ENCODE peak calls at places on chromosomes 4 and X, in nine cellular contexts. W, D, S, I, V, Q, U, B and X are unnamed samples.

GRCh38 chr4:128538111-128538882 is 250.7 kb upstream of the PGRMC2 start:
- DNase-seq in W (no peak), D (no peak), S (no peak), I (no peak), V (no peak), Q (no peak), U (no peak), B (no peak), X (no peak)

GRCh38 chrX:40418413-40419195 is 162.2 kb upstream of the ATP6AP2 start:
- DNase-seq in W (no peak), D (no peak), S (peak; percentile 28), I (no peak), V (peak; percentile 35), Q (no peak), U (no peak), B (no peak), X (no peak)

GRCh38 chr4:67928547-67928946 is 34.7 kb downstream of the TMPRSS11A start:
- DNase-seq in W (peak; percentile 9), D (no peak), S (no peak), I (no peak), V (no peak), Q (no peak), U (no peak), B (peak; percentile 7), X (no peak)

GRCh38 chr4:108029321-108029720 is 39.6 kb downstream of the HADH start:
- DNase-seq in W (no peak), D (no peak), S (no peak), I (no peak), V (no peak), Q (no peak), U (no peak), B (no peak), X (no peak)

GRCh38 chrX:115362334-115363095 is 73.0 kb downstream of the LUZP4 start:
- DNase-seq in W (no peak), D (no peak), S (no peak), I (no peak), V (no peak), Q (no peak), U (no peak), B (no peak), X (no peak)

GRCh38 chr4:56264861-56265260 is 122.4 kb downstream of the AASDH start:
- DNase-seq in W (no peak), D (no peak), S (no peak), I (no peak), V (no peak), Q (no peak), U (no peak), B (no peak), X (no peak)

GRCh38 chr4:10203851-10204250 is 87.3 kb upstream of the WDR1 start:
- DNase-seq in W (peak; percentile 88), D (no peak), S (no peak), I (no peak), V (peak; percentile 0), Q (no peak), U (no peak), B (no peak), X (no peak)

GRCh38 chr4:184282251-184282713 is 64.6 kb upstream of the ENPP6 start:
- DNase-seq in W (no peak), D (peak; percentile 86), S (peak; percentile 60), I (peak; percentile 63), V (no peak), Q (no peak), U (no peak), B (no peak), X (no peak)

GRCh38 chr4:925171-925570 is 6.9 kb downstream of the GAK start:
- DNase-seq in W (no peak), D (peak; percentile 71), S (no peak), I (no peak), V (no peak), Q (peak; percentile 25), U (peak; percentile 54), B (no peak), X (no peak)

GRCh38 chr4:84498203-84499026 is 677 bp downstream of the NKX6-1 start:
- DNase-seq in W (no peak), D (no peak), S (no peak), I (no peak), V (no peak), Q (peak; percentile 46), U (no peak), B (peak; percentile 8), X (no peak)

GRCh38 chr4:128275351-128275750 is 12.3 kb downstream of the PGRMC2 start:
- DNase-seq in W (no peak), D (no peak), S (no peak), I (no peak), V (no peak), Q (no peak), U (no peak), B (no peak), X (no peak)

GRCh38 chrX:86021652-86022289 is 25.6 kb downstream of the CHM start:
- DNase-seq in W (no peak), D (no peak), S (no peak), I (no peak), V (no peak), Q (no peak), U (no peak), B (no peak), X (no peak)

GRCh38 chr4:182170417-182170935 is 72.7 kb upstream of the TENM3 start:
- DNase-seq in W (no peak), D (no peak), S (no peak), I (no peak), V (no peak), Q (no peak), U (no peak), B (no peak), X (no peak)

GRCh38 chr4:113835005-113835404 is 73.5 kb upstream of the CAMK2D start:
- DNase-seq in W (no peak), D (no peak), S (no peak), I (no peak), V (no peak), Q (no peak), U (no peak), B (no peak), X (no peak)

GRCh38 chr4:169383724-169384123 is 113.0 kb upstream of the SH3RF1 start:
- DNase-seq in W (no peak), D (no peak), S (no peak), I (no peak), V (no peak), Q (no peak), U (no peak), B (no peak), X (no peak)

GRCh38 chrX:30610050-30610449 is 32.5 kb upstream of the TASL start:
- DNase-seq in W (no peak), D (no peak), S (no peak), I (no peak), V (no peak), Q (no peak), U (no peak), B (no peak), X (no peak)

GRCh38 chrX:141469469-141469868 is 115.1 kb downstream of the SPANXA1 start:
- DNase-seq in W (no peak), D (no peak), S (no peak), I (no peak), V (no peak), Q (no peak), U (no peak), B (no peak), X (no peak)

GRCh38 chr4:39490322-39490721 is 31.5 kb downstream of the LIAS start:
- DNase-seq in W (no peak), D (no peak), S (no peak), I (no peak), V (no peak), Q (no peak), U (no peak), B (no peak), X (no peak)

GRCh38 chr4:155564086-155564485 is 102.6 kb upstream of the GUCY1A1 start:
- DNase-seq in W (no peak), D (no peak), S (no peak), I (no peak), V (no peak), Q (no peak), U (no peak), B (no peak), X (no peak)

DNA sequence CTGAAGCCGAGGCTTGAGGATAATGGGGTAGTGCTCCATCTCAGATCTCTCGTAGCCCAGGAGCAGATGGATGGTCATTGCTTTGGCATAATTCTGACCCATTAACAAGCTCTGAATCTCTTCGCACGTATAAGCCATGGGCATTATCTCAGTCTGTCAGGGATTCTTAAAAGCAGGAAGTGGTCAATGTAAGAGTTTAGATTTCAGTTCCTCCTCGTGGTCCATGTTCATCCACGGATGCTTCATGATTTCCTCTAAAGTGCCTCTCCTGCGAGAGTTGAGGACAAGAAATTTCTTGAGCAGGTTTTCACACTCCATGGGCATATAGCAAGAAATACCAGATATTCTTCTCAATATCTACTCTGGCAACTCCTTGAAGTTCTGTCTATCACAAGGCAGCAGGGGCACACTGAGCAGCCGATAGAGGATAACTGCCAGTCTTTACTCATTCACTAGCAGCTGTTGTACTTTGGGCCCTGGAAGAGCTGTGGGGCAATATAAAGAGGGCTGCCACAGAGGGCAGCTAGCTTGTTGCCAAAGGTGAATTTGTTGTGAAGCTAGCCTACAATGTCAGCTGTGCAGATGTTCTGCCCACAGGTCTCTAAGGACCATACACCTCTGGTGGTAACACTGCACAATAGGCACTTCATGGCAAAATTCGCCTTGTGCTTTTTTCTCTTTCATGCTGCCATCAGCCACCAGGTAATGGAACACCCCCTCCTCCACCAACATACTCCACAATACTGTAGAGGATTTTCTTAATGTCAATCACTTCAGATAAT is 52.0 kb upstream of the WDR17 start:
- DNase-seq in W (no peak), D (no peak), S (no peak), I (no peak), V (peak; percentile 29), Q (no peak), U (no peak), B (no peak), X (no peak)
- TF ChIP-seq POLR2AphosphoS5 in W (no peak), D (no peak), S (no peak), I (no peak), V (no peak), Q (no peak), U (no peak), B (no peak), X (no peak)

GRCh38 chr4:15162465-15163283 is 160.4 kb downstream of the CPEB2 start:
- DNase-seq in W (peak; percentile 27), D (no peak), S (no peak), I (no peak), V (peak; percentile 22), Q (peak; percentile 49), U (no peak), B (no peak), X (no peak)
- TF ChIP-seq CTCF in W (peak; percentile 65), D (no peak), S (no peak), I (no peak), V (no peak), Q (peak; percentile 64), U (no peak), B (peak; percentile 39), X (peak; percentile 30)

DNA sequence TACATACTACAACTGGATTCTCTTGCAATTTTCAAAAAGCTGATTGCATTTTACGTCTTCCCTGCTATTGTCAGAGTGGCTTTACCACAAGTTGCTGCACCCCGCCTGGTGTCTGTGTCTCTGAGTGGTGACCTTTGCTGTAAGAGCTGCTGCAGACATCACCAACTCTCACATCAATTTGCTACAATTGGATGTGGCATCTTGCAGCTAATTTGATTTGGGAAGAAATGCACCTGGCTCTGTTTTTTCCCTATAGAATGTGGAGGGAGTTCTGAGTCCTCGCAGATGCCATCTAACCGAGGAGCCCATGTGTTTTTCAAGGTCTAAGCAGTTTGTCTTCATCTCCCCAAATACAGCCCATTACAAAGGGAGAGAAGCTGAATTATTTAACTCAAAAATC is 73.8 kb upstream of the PHOX2B start:
- DNase-seq in W (no peak), D (no peak), S (no peak), I (no peak), V (no peak), Q (peak; percentile 45), U (no peak), B (no peak), X (no peak)
- H3K27me3 ChIP-seq in W (no peaks in the 10 kb centered on the region), D (no peaks in the 10 kb centered on the region), S (no peaks in the 10 kb centered on the region), I (peaks cover 40% of the 10 kb centered on the region), V (peaks cover 3% of the 10 kb centered on the region), Q (no peaks in the 10 kb centered on the region), U (peaks cover 37% of the 10 kb centered on the region), B (peaks cover 92% of the 10 kb centered on the region), X (peaks cover 3% of the 10 kb centered on the region)

GRCh38 chrX:107968623-107969022 is 13.5 kb downstream of the TEX13B start:
- DNase-seq in W (no peak), D (no peak), S (no peak), I (no peak), V (no peak), Q (no peak), U (no peak), B (no peak), X (no peak)
- TF ChIP-seq POLR2AphosphoS5 in W (no peak), D (no peak), S (no peak), I (no peak), V (no peak), Q (no peak), U (no peak), B (no peak), X (no peak)